ENCODE peak calls at places on chromosomes 16 and 17, in seven cellular contexts. D is heart left ventricle, U is MG63, I is aorta, S is GM12864, J is tibial nerve, O is BJ. Z is an unnamed sample.

GRCh38 chr17:4945176-4945943 is 3.0 kb downstream of the PFN1 start:
- DNase-seq in U (peak), D (peak), S (peak), J (peak), I (peak), O (peak), Z (peak)

GRCh38 chr17:19753049-19753444 is 4.9 kb upstream of the ALDH3A1 start:
- DNase-seq in O (no peak), D (peak), S (no peak), I (peak), U (peak), J (no peak), Z (peak)

GRCh38 chr16:86410529-86410928 is 99.8 kb upstream of the FOXF1 start:
- DNase-seq in O (no peak), I (no peak), J (no peak), S (no peak), D (no peak), U (no peak), Z (no peak)

GRCh38 chr17:16935786-16936185 is 36.1 kb downstream of the TNFRSF13B start:
- DNase-seq in U (no peak), I (peak), S (no peak), D (no peak), J (no peak), O (no peak), Z (no peak)

GRCh38 chr16:47568355-47568754 is 107.2 kb downstream of the PHKB start:
- DNase-seq in U (no peak), J (no peak), S (no peak), D (no peak), I (no peak), O (no peak), Z (no peak)

GRCh38 chr17:79224476-79224875 is 149.9 kb downstream of the ENGASE start:
- DNase-seq in S (no peak), D (no peak), I (no peak), U (no peak), O (no peak), J (no peak), Z (no peak)

GRCh38 chr16:414395-415169 is 10.9 kb upstream of the RAB11FIP3 start:
- DNase-seq in U (no peak), D (no peak), O (no peak), S (no peak), I (no peak), J (no peak), Z (peak)

GRCh38 chr16:85275533-85276249 is 163.4 kb upstream of the CIBAR2 start:
- DNase-seq in J (peak), O (no peak), D (peak), I (peak), U (peak), S (no peak), Z (peak)

GRCh38 chr16:27445502-27446175 is 43.7 kb downstream of the IL21R start:
- DNase-seq in J (no peak), O (no peak), U (no peak), D (no peak), S (no peak), I (peak), Z (no peak)

GRCh38 chr16:23549938-23550337 is 7.2 kb downstream of the EARS2 start:
- DNase-seq in I (no peak), S (no peak), J (no peak), D (no peak), O (no peak), U (no peak), Z (no peak)

GRCh38 chr17:8745586-8746500 is 1.2 kb upstream of the CCDC42 start:
- DNase-seq in D (peak), S (no peak), O (no peak), I (peak), J (peak), U (peak), Z (peak)

GRCh38 chr17:69065113-69065512 is 4.4 kb upstream of the ABCA9 start:
- DNase-seq in S (no peak), O (no peak), U (no peak), J (no peak), D (no peak), I (no peak), Z (no peak)

GRCh38 chr17:56795098-56795497 is 38.6 kb downstream of the C17orf67 start:
- DNase-seq in S (no peak), D (no peak), O (no peak), J (no peak), U (no peak), I (no peak), Z (no peak)

GRCh38 chr17:56926704-56927103 is 12.9 kb upstream of the TRIM25 start:
- DNase-seq in S (no peak), I (no peak), O (no peak), D (no peak), J (no peak), U (no peak), Z (no peak)

GRCh38 chr17:8384801-8385335 is 1.9 kb upstream of the RPL26 start:
- DNase-seq in U (peak), S (no peak), I (no peak), O (peak), J (no peak), D (no peak), Z (peak)

GRCh38 chr17:35373532-35373983 is at the start of gene SLFN11:
- DNase-seq in D (peak), U (peak), S (peak), J (peak), I (peak), O (peak), Z (peak)

GRCh38 chr17:64048805-64049204 is 28.4 kb upstream of the ICAM2 start:
- DNase-seq in I (no peak), S (no peak), D (no peak), U (no peak), O (no peak), J (no peak), Z (no peak)

GRCh38 chr17:80119271-80119791 is 17.9 kb downstream of the GAA start:
- DNase-seq in J (no peak), O (no peak), U (no peak), S (no peak), D (no peak), I (no peak), Z (no peak)

GRCh38 chr17:78748730-78749317 is 33.2 kb downstream of the CYTH1 start:
- DNase-seq in I (peak), D (peak), S (peak), U (no peak), J (peak), O (peak), Z (peak)

GRCh38 chr17:40699880-40700279 is 3.7 kb downstream of the KRT24 start:
- DNase-seq in J (peak), U (no peak), O (no peak), I (no peak), S (no peak), D (no peak), Z (no peak)

GRCh38 chr17:17067277-17067676 is 25.0 kb downstream of the MPRIP start:
- DNase-seq in S (no peak), O (peak), D (no peak), J (no peak), I (no peak), U (no peak), Z (no peak)

GRCh38 chr16:85164838-85165516 is 52.7 kb upstream of the CIBAR2 start:
- DNase-seq in S (no peak), D (no peak), I (no peak), O (no peak), J (peak), U (no peak), Z (no peak)

GRCh38 chr17:47732399-47733046 is 513 bp upstream of the TBX21 start:
- DNase-seq in O (no peak), D (no peak), U (no peak), J (no peak), S (no peak), I (peak), Z (no peak)

GRCh38 chr16:23575834-23576233 is 18.3 kb downstream of the UBFD1 start:
- DNase-seq in O (no peak), I (no peak), S (no peak), U (no peak), J (no peak), D (no peak), Z (no peak)

GRCh38 chr17:74373838-74374606 is 6.7 kb downstream of the GPR142 start:
- DNase-seq in O (no peak), D (peak), I (no peak), J (no peak), U (no peak), S (no peak), Z (no peak)

GRCh38 chr16:66588981-66589713 is 9.9 kb downstream of the CMTM2 start:
- DNase-seq in I (peak), D (peak), U (peak), O (no peak), S (no peak), J (peak), Z (peak)

GRCh38 chr16:79122343-79122742 is 478.2 kb downstream of the MAF start:
- DNase-seq in O (no peak), J (no peak), U (no peak), D (no peak), I (no peak), S (no peak), Z (no peak)

GRCh38 chr16:58734459-58734787 is 307 bp upstream of the GOT2 start:
- DNase-seq in O (no peak), S (no peak), J (no peak), D (no peak), U (no peak), I (no peak), Z (no peak)
- H3K4me3 ChIP-seq in O (peak), S (peak), J (peak), D (peak), U (peak), I (no peak), Z (no peak)

DNA sequence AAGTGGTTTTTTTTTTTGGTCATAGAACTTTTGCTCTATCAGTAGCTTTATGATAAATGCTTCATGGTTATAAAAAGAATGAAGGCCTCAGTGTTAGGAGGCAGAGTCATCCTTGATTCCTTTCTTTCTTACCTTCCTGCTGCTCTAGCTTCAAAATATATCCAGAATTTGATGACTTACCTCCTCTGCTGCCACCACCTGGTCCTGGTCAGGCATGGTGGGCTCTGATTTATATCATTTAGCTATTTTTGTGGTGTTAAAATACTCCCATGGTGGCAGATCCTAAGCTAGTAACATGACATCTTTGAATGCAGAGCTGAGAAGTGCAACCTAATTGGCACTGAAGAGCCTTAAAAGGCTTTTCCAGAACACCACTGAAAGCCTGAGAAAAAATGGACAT is 508.8 kb upstream of the CDH8 start:
- DNase-seq in U (no peak), D (no peak), S (no peak), J (no peak), O (no peak), I (no peak), Z (no peak)
- H3K4me3 ChIP-seq in U (no peak), D (no peak), S (no peak), J (no peak), O (no peak), I (no peak), Z (no peak)

GRCh38 chr17:75535119-75535537 is 9.6 kb downstream of the LLGL2 start:
- DNase-seq in I (no peak), J (no peak), S (no peak), O (no peak), D (no peak), U (no peak), Z (no peak)
- H3K4me3 ChIP-seq in I (no peak), J (no peak), S (no peak), O (no peak), D (no peak), U (no peak), Z (no peak)

GRCh38 chr17:70535986-70536385 is 366.7 kb downstream of the KCNJ2 start:
- DNase-seq in I (no peak), U (peak), S (no peak), O (no peak), J (no peak), D (no peak), Z (no peak)
- H3K4me3 ChIP-seq in I (no peak), U (no peak), S (no peak), O (no peak), J (no peak), D (no peak), Z (no peak)

GRCh38 chr16:88534731-88535141 is 35.5 kb upstream of the ZC3H18 start:
- DNase-seq in J (no peak), S (peak), O (no peak), U (peak), I (peak), D (no peak), Z (peak)
- H3K4me3 ChIP-seq in J (peak), S (peak), O (peak), U (peak), I (no peak), D (peak), Z (peak)

GRCh38 chr17:6853764-6854442 is 22.4 kb upstream of the TEKT1 start:
- DNase-seq in S (no peak), U (peak), J (no peak), I (no peak), O (no peak), D (no peak), Z (peak)
- H3K4me3 ChIP-seq in S (peak), U (no peak), J (no peak), I (no peak), O (no peak), D (no peak), Z (peak)

DNA sequence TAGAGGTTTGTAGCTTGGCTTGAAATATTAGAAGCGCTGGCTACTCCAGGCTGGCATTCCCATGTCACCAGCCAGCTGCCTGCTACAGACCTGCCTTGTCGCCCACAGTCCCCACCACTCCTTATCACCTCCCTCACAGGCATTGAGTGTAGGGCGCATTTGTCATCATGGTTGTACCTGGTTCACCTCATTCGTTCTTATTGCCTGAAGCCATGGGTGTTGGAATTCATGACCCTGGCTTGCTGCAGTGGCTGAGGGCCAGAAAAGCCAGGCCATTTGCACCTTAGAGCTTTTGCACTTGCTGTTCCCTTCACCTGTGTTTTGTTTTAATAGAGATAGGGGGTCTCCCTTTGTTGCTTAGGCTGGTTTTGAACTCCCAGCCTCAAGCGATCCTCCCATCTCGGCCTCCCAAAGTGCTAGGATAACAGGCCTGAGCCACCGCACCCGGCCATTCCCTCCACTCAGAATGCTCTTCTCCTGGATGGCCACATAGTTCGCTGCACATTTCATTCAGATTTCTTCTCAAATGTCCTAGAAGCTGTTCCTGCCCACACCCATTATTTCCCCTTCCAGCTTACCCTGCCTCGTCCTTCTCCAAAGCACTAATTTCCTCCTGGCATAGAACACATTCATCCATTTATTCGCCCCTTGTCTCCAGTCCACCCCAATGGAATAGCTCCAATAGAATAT is 97.6 kb downstream of the C16orf78 start:
- DNase-seq in D (no peak), J (no peak), S (no peak), U (no peak), I (peak), O (no peak), Z (no peak)
- H3K4me3 ChIP-seq in D (no peak), J (no peak), S (no peak), U (no peak), I (no peak), O (no peak), Z (no peak)

GRCh38 chr16:56633535-56633934 is 1.1 kb downstream of the MT1M start:
- DNase-seq in S (no peak), O (no peak), U (no peak), D (no peak), J (no peak), I (no peak), Z (no peak)
- H3K4me3 ChIP-seq in S (no peak), O (no peak), U (peak), D (peak), J (peak), I (no peak), Z (no peak)

DNA sequence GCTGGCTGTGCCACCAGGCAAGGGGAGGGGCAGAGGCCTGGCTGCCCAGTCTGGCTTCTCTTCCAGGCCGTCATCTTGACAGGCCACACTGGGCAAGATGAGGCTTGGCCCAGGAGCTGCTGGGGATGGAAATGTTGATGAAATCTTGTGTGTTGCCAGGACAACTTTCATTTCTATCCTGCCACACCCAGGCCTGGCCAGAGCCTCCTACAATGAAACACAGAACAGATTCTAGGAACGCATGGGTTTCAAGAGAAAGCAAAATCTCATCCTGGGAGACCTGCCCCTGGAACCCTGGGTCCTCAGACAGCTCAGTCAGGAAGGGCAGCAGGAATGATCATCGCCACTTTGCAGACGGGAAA is 9.3 kb downstream of the HEXIM2 start:
- DNase-seq in J (peak), O (peak), D (peak), I (peak), S (no peak), U (peak), Z (peak)
- H3K4me3 ChIP-seq in J (peak), O (peak), D (peak), I (peak), S (no peak), U (peak), Z (peak)

GRCh38 chr16:56589141-56590039 is at the start of gene MT3:
- DNase-seq in S (no peak), O (no peak), I (no peak), U (peak), D (no peak), J (no peak), Z (peak)
- H3K4me3 ChIP-seq in S (no peak), O (peak), I (no peak), U (peak), D (peak), J (peak), Z (no peak)